ENCODE peak calls at places on chromosomes 3 and 15, in eight cellular contexts. One of them, this sample, is unnamed.

GRCh38 chr15:65638681-65639089 is 16.9 kb downstream of the SLC24A1 start:
- DNase-seq in fibroblast of pulmonary artery: peak; percentile 86
- DNase-seq in Panc1: peak; percentile 39
- DNase-seq in mammary epithelial cell: peak; percentile 71
- DNase-seq in kidney: no peak
- DNase-seq in fibroblast of mammary gland: peak; percentile 83
- DNase-seq in ACHN: peak; percentile 74
- DNase-seq in stimulated activated CD4-positive, alpha-beta T cell treated with anti-CD3 and anti-CD28 coated beads, Interleukin-2, amount 100 ng/mL, for 48 hours: peak; percentile 9
- DNase-seq in this sample: peak; percentile 71

GRCh38 chr3:135629696-135630408 is 335.7 kb upstream of the PPP2R3A start:
- DNase-seq in fibroblast of pulmonary artery: no peak
- DNase-seq in Panc1: no peak
- DNase-seq in mammary epithelial cell: no peak
- DNase-seq in kidney: no peak
- DNase-seq in fibroblast of mammary gland: no peak
- DNase-seq in ACHN: no peak
- DNase-seq in stimulated activated CD4-positive, alpha-beta T cell treated with anti-CD3 and anti-CD28 coated beads, Interleukin-2, amount 100 ng/mL, for 48 hours: no peak
- DNase-seq in this sample: no peak

GRCh38 chr3:117874028-117874765 is 1160.4 kb downstream of the IGSF11 start:
- DNase-seq in fibroblast of pulmonary artery: no peak
- DNase-seq in Panc1: no peak
- DNase-seq in mammary epithelial cell: no peak
- DNase-seq in kidney: no peak
- DNase-seq in fibroblast of mammary gland: no peak
- DNase-seq in ACHN: peak; percentile 2
- DNase-seq in stimulated activated CD4-positive, alpha-beta T cell treated with anti-CD3 and anti-CD28 coated beads, Interleukin-2, amount 100 ng/mL, for 48 hours: no peak
- DNase-seq in this sample: no peak

GRCh38 chr3:72630614-72631344 is 217.5 kb downstream of the SHQ1 start:
- DNase-seq in fibroblast of pulmonary artery: no peak
- DNase-seq in Panc1: no peak
- DNase-seq in mammary epithelial cell: no peak
- DNase-seq in kidney: no peak
- DNase-seq in fibroblast of mammary gland: peak; percentile 13
- DNase-seq in ACHN: no peak
- DNase-seq in stimulated activated CD4-positive, alpha-beta T cell treated with anti-CD3 and anti-CD28 coated beads, Interleukin-2, amount 100 ng/mL, for 48 hours: no peak
- DNase-seq in this sample: peak; percentile 19

GRCh38 chr3:125057186-125057850 is 1.5 kb upstream of the HEG1 start:
- DNase-seq in fibroblast of pulmonary artery: peak; percentile 70
- DNase-seq in Panc1: no peak
- DNase-seq in mammary epithelial cell: peak; percentile 88
- DNase-seq in kidney: no peak
- DNase-seq in fibroblast of mammary gland: peak; percentile 92
- DNase-seq in ACHN: peak; percentile 59
- DNase-seq in stimulated activated CD4-positive, alpha-beta T cell treated with anti-CD3 and anti-CD28 coated beads, Interleukin-2, amount 100 ng/mL, for 48 hours: no peak
- DNase-seq in this sample: no peak

GRCh38 chr15:51103330-51103729 is 8.6 kb upstream of the TNFAIP8L3 start:
- DNase-seq in fibroblast of pulmonary artery: peak; percentile 75
- DNase-seq in Panc1: no peak
- DNase-seq in mammary epithelial cell: peak; percentile 37
- DNase-seq in kidney: no peak
- DNase-seq in fibroblast of mammary gland: peak; percentile 97
- DNase-seq in ACHN: no peak
- DNase-seq in stimulated activated CD4-positive, alpha-beta T cell treated with anti-CD3 and anti-CD28 coated beads, Interleukin-2, amount 100 ng/mL, for 48 hours: no peak
- DNase-seq in this sample: peak; percentile 81

GRCh38 chr3:138921316-138922292 is 25.3 kb downstream of the FOXL2 start:
- DNase-seq in fibroblast of pulmonary artery: peak; percentile 82
- DNase-seq in Panc1: no peak
- DNase-seq in mammary epithelial cell: peak; percentile 78
- DNase-seq in kidney: peak; percentile 79
- DNase-seq in fibroblast of mammary gland: peak; percentile 85
- DNase-seq in ACHN: peak; percentile 78
- DNase-seq in stimulated activated CD4-positive, alpha-beta T cell treated with anti-CD3 and anti-CD28 coated beads, Interleukin-2, amount 100 ng/mL, for 48 hours: no peak
- DNase-seq in this sample: peak; percentile 51

GRCh38 chr3:24145981-24146822 is 201.1 kb downstream of the NR1D2 start:
- DNase-seq in fibroblast of pulmonary artery: peak; percentile 91
- DNase-seq in Panc1: no peak
- DNase-seq in mammary epithelial cell: peak; percentile 41
- DNase-seq in kidney: no peak
- DNase-seq in fibroblast of mammary gland: peak; percentile 91
- DNase-seq in ACHN: peak; percentile 61
- DNase-seq in stimulated activated CD4-positive, alpha-beta T cell treated with anti-CD3 and anti-CD28 coated beads, Interleukin-2, amount 100 ng/mL, for 48 hours: no peak
- DNase-seq in this sample: peak; percentile 76

GRCh38 chr3:136149569-136150136 is 46.5 kb downstream of the MSL2 start:
- DNase-seq in fibroblast of pulmonary artery: peak; percentile 11
- DNase-seq in Panc1: no peak
- DNase-seq in mammary epithelial cell: peak; percentile 50
- DNase-seq in kidney: no peak
- DNase-seq in fibroblast of mammary gland: peak; percentile 57
- DNase-seq in ACHN: peak; percentile 27
- DNase-seq in stimulated activated CD4-positive, alpha-beta T cell treated with anti-CD3 and anti-CD28 coated beads, Interleukin-2, amount 100 ng/mL, for 48 hours: no peak
- DNase-seq in this sample: no peak

GRCh38 chr3:149305376-149305775 is 28.1 kb downstream of the TM4SF18 start:
- DNase-seq in fibroblast of pulmonary artery: no peak
- DNase-seq in Panc1: no peak
- DNase-seq in mammary epithelial cell: no peak
- DNase-seq in kidney: no peak
- DNase-seq in fibroblast of mammary gland: no peak
- DNase-seq in ACHN: no peak
- DNase-seq in stimulated activated CD4-positive, alpha-beta T cell treated with anti-CD3 and anti-CD28 coated beads, Interleukin-2, amount 100 ng/mL, for 48 hours: no peak
- DNase-seq in this sample: no peak

GRCh38 chr3:111333642-111334041 is 208.4 kb upstream of the CD96 start:
- DNase-seq in fibroblast of pulmonary artery: no peak
- DNase-seq in Panc1: no peak
- DNase-seq in mammary epithelial cell: peak; percentile 40
- DNase-seq in kidney: no peak
- DNase-seq in fibroblast of mammary gland: peak; percentile 44
- DNase-seq in ACHN: no peak
- DNase-seq in stimulated activated CD4-positive, alpha-beta T cell treated with anti-CD3 and anti-CD28 coated beads, Interleukin-2, amount 100 ng/mL, for 48 hours: no peak
- DNase-seq in this sample: no peak

GRCh38 chr3:109874900-109875735 is 537.8 kb upstream of the DPPA4 start:
- DNase-seq in fibroblast of pulmonary artery: no peak
- DNase-seq in Panc1: no peak
- DNase-seq in mammary epithelial cell: peak; percentile 90
- DNase-seq in kidney: no peak
- DNase-seq in fibroblast of mammary gland: no peak
- DNase-seq in ACHN: no peak
- DNase-seq in stimulated activated CD4-positive, alpha-beta T cell treated with anti-CD3 and anti-CD28 coated beads, Interleukin-2, amount 100 ng/mL, for 48 hours: no peak
- DNase-seq in this sample: no peak

This sample was measured in stromal cell of bone marrow.